ENCODE peak calls at places on chromosome 17, in four cellular contexts. E, T, P and O are unnamed samples.
A peak's percentile ranks its signal among the peaks of the same experiment; 100 is the strongest.

GRCh38 chr17:46820592-46821450 is 2.3 kb upstream of the WNT3 start:
- DNase-seq in E (no peak), T (no peak), P (no peak), O (no peak)

GRCh38 chr17:38861399-38861843 is 7.9 kb upstream of the RPL23 start:
- DNase-seq in E (peak; percentile 91), T (no peak), P (no peak), O (no peak)

GRCh38 chr17:78343433-78344201 is 16.3 kb downstream of the SOCS3 start:
- DNase-seq in E (no peak), T (no peak), P (no peak), O (no peak)

GRCh38 chr17:40530988-40531971 is 29.9 kb upstream of the TNS4 start:
- DNase-seq in E (no peak), T (no peak), P (no peak), O (no peak)

GRCh38 chr17:67911038-67911782 is 85.1 kb downstream of the C17orf58 start:
- DNase-seq in E (no peak), T (no peak), P (no peak), O (no peak)

GRCh38 chr17:75102385-75102821 is 7.4 kb upstream of the ARMC7 start:
- DNase-seq in E (no peak), T (no peak), P (no peak), O (no peak)

GRCh38 chr17:3935140-3935542 is 18.9 kb upstream of the P2RX1 start:
- DNase-seq in E (peak; percentile 87), T (peak; percentile 21), P (peak; percentile 89), O (peak; percentile 21)

GRCh38 chr17:76365256-76365903 is 11.7 kb upstream of the PRPSAP1 start:
- DNase-seq in E (no peak), T (peak; percentile 49), P (no peak), O (no peak)

GRCh38 chr17:4559139-4559791 is 1.1 kb downstream of the GGT6 start:
- DNase-seq in E (no peak), T (no peak), P (no peak), O (no peak)

GRCh38 chr17:266701-267656 is 85.5 kb upstream of the DOC2B start:
- DNase-seq in E (no peak), T (no peak), P (no peak), O (no peak)

GRCh38 chr17:40322417-40323315 is 13.7 kb downstream of the RARA start:
- DNase-seq in E (peak; percentile 82), T (peak; percentile 87), P (peak; percentile 67), O (no peak)

GRCh38 chr17:53353919-53354351 is 468.8 kb upstream of the KIF2B start:
- DNase-seq in E (no peak), T (no peak), P (peak; percentile 43), O (no peak)

GRCh38 chr17:68777243-68777855 is 176.2 kb upstream of the FAM20A start:
- DNase-seq in E (peak; percentile 51), T (peak; percentile 96), P (peak; percentile 73), O (no peak)

GRCh38 chr17:83109793-83110645 is 30.6 kb downstream of the METRNL start:
- DNase-seq in E (peak; percentile 93), T (peak; percentile 99), P (peak; percentile 91), O (peak; percentile 90)

GRCh38 chr17:40551874-40552768 is 13.2 kb downstream of the CCR7 start:
- DNase-seq in E (peak; percentile 99), T (peak; percentile 100), P (no peak), O (peak; percentile 43)

GRCh38 chr17:535165-535564 is 179.5 kb downstream of the VPS53 start:
- DNase-seq in E (no peak), T (no peak), P (no peak), O (no peak)

GRCh38 chr17:4980644-4981216 is 6.7 kb downstream of the CAMTA2 start:
- DNase-seq in E (peak; percentile 65), T (peak; percentile 46), P (peak; percentile 81), O (no peak)

GRCh38 chr17:50635720-50636144 is 1.1 kb downstream of the ABCC3 start:
- DNase-seq in E (no peak), T (no peak), P (no peak), O (no peak)

GRCh38 chr17:61291457-61292311 is 108.0 kb upstream of the TBX2 start:
- DNase-seq in E (no peak), T (no peak), P (no peak), O (no peak)

GRCh38 chr17:62085511-62086408 is 20.7 kb upstream of the MED13 start:
- DNase-seq in E (no peak), T (peak; percentile 69), P (peak; percentile 21), O (no peak)

GRCh38 chr17:72561266-72561665 is 440.4 kb downstream of the SOX9 start:
- DNase-seq in E (no peak), T (no peak), P (no peak), O (no peak)

GRCh38 chr17:57919912-57920311 is 35.3 kb downstream of the CUEDC1 start:
- DNase-seq in E (no peak), T (no peak), P (no peak), O (no peak)

GRCh38 chr17:34436607-34437006 is 73.6 kb upstream of the CCL1 start:
- DNase-seq in E (no peak), T (no peak), P (no peak), O (no peak)

GRCh38 chr17:68572138-68572842 is 28.9 kb downstream of the FAM20A start:
- DNase-seq in E (no peak), T (peak; percentile 53), P (no peak), O (no peak)

GRCh38 chr17:56581635-56582605 is 11.6 kb upstream of the NOG start:
- DNase-seq in E (no peak), T (no peak), P (no peak), O (no peak)

GRCh38 chr17:11454096-11454495 is 144.2 kb upstream of the DNAH9 start:
- DNase-seq in E (no peak), T (no peak), P (no peak), O (no peak)

GRCh38 chr17:2634361-2634960 is 41.0 kb downstream of the PAFAH1B1 start:
- DNase-seq in E (peak; percentile 56), T (peak; percentile 23), P (peak; percentile 38), O (peak; percentile 92)

GRCh38 chr17:68512247-68512966 is at the start of gene PRKAR1A:
- DNase-seq in E (peak; percentile 96), T (peak; percentile 92), P (peak; percentile 97), O (peak; percentile 74)

GRCh38 chr17:17495448-17496188 is 577 bp downstream of the RASD1 start:
- DNase-seq in E (no peak), T (peak; percentile 10), P (peak; percentile 53), O (no peak)

GRCh38 chr17:80377798-80378197 is 37.2 kb upstream of the ENDOV start:
- DNase-seq in E (no peak), T (no peak), P (no peak), O (no peak)
- TF ChIP-seq CTCF in E (no peak), T (no peak), P (no peak), O (no peak)

DNA sequence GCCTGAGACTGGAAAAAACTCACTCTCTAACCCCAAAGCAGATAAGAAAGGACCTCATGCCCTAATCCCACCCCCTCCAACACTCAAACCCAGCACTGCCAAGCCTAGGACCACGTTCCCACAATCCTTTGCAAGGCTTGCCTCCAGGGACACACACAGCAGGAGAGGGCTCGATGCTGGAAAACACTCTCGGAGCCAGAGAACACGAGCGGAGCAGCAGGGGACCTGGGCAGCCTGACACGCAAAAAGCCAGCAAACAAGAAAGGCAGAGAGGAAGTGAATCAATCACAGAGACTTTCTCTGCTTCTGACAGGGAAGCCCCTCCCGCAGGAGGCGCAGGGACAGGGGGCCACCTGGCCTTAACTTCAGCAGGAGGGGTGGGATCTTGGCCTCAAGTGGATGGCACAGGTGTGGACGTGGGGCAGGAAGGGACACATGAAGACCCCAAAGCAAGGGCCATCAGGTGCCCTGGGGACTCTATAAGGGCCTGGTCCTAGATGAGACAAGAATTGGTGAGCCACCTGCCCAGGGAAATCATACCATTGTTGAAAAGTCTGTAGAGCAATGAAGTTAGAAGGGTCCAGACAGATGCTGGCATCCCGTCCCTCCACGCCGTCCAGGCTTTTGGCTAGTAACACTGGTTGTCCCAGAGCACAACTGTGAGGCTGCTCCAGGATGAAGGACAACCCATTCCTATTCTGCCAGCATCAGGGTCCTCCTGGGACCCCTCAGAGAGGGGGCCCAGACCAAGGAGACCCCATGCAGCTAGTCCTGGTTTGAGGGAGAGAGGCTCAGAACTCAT is 2.3 kb downstream of the SDK2 start:
- DNase-seq in E (no peak), T (no peak), P (no peak), O (no peak)
- H3K4me3 ChIP-seq in E (no peak overlapping the region), T (no peak overlapping the region), P (no peak overlapping the region), O (no peak overlapping the region)

DNA sequence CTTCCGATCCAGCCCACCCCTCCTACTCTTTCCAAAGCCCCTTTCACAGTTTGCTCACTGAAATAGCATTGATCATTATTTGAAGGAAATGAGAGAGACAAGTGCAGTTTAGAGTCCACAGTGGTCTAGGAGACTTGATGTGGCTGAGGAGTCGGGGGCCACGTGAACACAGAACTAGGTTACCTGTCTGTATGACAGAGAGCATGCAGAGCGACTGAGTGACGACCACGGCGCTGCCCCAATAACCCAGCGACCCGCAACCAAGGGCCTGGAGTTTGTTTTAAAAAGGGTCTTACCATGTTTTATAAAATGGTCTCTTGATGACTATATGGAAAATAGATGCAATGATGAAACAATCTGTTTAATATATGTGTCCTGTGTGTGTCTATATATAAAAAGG is 39.5 kb downstream of the NDEL1 start:
- DNase-seq in E (no peak), T (no peak), P (no peak), O (no peak)
- TF ChIP-seq CTCF in E (no peak), T (no peak), P (no peak), O (no peak)

DNA sequence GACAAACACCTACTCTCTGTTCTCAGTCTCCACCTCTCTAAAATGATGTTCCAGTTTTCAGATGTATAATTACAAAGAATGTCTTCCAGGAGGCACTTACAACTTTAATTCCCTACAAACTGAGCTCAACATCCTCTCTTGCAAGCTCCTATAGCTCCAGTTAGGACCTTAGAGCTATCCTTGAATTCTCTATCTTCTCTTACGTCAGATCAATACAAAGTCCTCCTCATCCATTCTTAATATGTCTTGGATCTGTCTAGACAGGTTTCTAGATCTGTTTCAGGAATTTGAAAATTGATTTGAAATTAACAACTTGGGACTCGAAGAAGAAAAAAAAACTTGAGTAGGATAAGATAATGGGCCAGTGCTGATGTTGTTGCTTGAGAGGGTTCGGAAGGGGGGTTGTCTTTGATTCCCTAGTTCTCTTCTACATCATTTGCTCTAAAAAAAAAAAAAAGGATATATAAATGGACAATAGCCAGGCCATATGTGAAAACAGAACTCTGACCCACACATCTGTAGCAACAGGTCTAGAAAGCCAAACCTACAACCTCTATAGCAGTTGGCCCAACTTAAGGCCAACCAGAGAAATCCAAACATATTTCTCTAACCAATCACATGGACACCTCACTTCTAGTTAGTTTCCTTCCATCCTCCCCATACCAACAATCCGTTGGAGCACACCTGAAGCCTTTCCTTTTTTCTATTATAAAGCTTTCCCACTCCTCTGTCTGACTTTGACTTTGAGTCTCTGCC is 746 bp upstream of the APOH start:
- DNase-seq in E (no peak), T (no peak), P (no peak), O (no peak)
- H3K4me3 ChIP-seq in E (no peak overlapping the region), T (no peak overlapping the region), P (no peak overlapping the region), O (no peak overlapping the region)

GRCh38 chr17:44952946-44953475 is 5.4 kb upstream of the KIF18B start:
- DNase-seq in E (no peak), T (no peak), P (no peak), O (no peak)
- TF ChIP-seq CTCF in E (no peak), T (no peak), P (no peak), O (no peak)

GRCh38 chr17:81968396-81968745 is 7.4 kb upstream of the NOTUM start:
- DNase-seq in E (no peak), T (no peak), P (no peak), O (no peak)
- H3K4me3 ChIP-seq in E (peak overlapping the region; percentile 16), T (no peak overlapping the region), P (no peak overlapping the region), O (no peak overlapping the region)